ENCODE peak calls at places on chromosomes 11 and 22, in five cellular contexts. One of them, this sample, is unnamed.

GRCh38 chr22:41820447-41820846 is 12.5 kb upstream of the SREBF2 start:
- DNase-seq in astrocyte of the cerebellum: no peak
- DNase-seq in midbrain: no peak
- DNase-seq in mammary epithelial cell: no peak
- DNase-seq in uterus: no peak
- DNase-seq in this sample: no peak

GRCh38 chr22:48896766-48897637 is 930.7 kb downstream of the BRD1 start:
- DNase-seq in uterus: no peak
- DNase-seq in midbrain: no peak
- DNase-seq in astrocyte of the cerebellum: no peak
- DNase-seq in mammary epithelial cell: no peak
- DNase-seq in this sample: no peak

GRCh38 chr11:45157247-45158209 is 11.1 kb downstream of the PRDM11 start:
- DNase-seq in astrocyte of the cerebellum: no peak
- DNase-seq in midbrain: no peak
- DNase-seq in mammary epithelial cell: no peak
- DNase-seq in uterus: no peak
- DNase-seq in this sample: no peak

GRCh38 chr22:23763579-23764331 is 965 bp downstream of the C22orf15 start:
- DNase-seq in mammary epithelial cell: no peak
- DNase-seq in astrocyte of the cerebellum: no peak
- DNase-seq in midbrain: no peak
- DNase-seq in uterus: no peak
- DNase-seq in this sample: no peak

GRCh38 chr11:120666121-120666639 is 154.6 kb downstream of the GRIK4 start:
- DNase-seq in astrocyte of the cerebellum: no peak
- DNase-seq in mammary epithelial cell: no peak
- DNase-seq in uterus: no peak
- DNase-seq in midbrain: no peak
- DNase-seq in this sample: no peak

GRCh38 chr11:126669416-126669815 is 313.9 kb downstream of the ST3GAL4 start:
- DNase-seq in uterus: no peak
- DNase-seq in astrocyte of the cerebellum: no peak
- DNase-seq in midbrain: no peak
- DNase-seq in mammary epithelial cell: no peak
- DNase-seq in this sample: no peak

GRCh38 chr11:82790723-82791487 is 57.2 kb upstream of the FAM181B start:
- DNase-seq in astrocyte of the cerebellum: no peak
- DNase-seq in midbrain: no peak
- DNase-seq in mammary epithelial cell: no peak
- DNase-seq in uterus: peak; percentile 14
- DNase-seq in this sample: no peak

GRCh38 chr22:24883426-24883825 is 63.1 kb downstream of the LHFPL7 start:
- DNase-seq in uterus: no peak
- DNase-seq in astrocyte of the cerebellum: no peak
- DNase-seq in midbrain: no peak
- DNase-seq in mammary epithelial cell: no peak
- DNase-seq in this sample: no peak

GRCh38 chr11:12287009-12287373 is 90.4 kb upstream of the PARVA start:
- DNase-seq in midbrain: no peak
- DNase-seq in astrocyte of the cerebellum: peak; percentile 90
- DNase-seq in mammary epithelial cell: peak; percentile 78
- DNase-seq in uterus: peak; percentile 67
- DNase-seq in this sample: no peak

GRCh38 chr11:46381046-46381835 is at the start of gene MDK:
- DNase-seq in mammary epithelial cell: no peak
- DNase-seq in midbrain: no peak
- DNase-seq in uterus: peak; percentile 38
- DNase-seq in astrocyte of the cerebellum: no peak
- DNase-seq in this sample: peak; percentile 46

GRCh38 chr22:48327721-48328120 is 1500.0 kb downstream of the BRD1 start:
- DNase-seq in midbrain: no peak
- DNase-seq in astrocyte of the cerebellum: no peak
- DNase-seq in mammary epithelial cell: no peak
- DNase-seq in uterus: no peak
- DNase-seq in this sample: no peak

GRCh38 chr22:17592201-17592600 is 28.9 kb downstream of the SLC25A18 start:
- DNase-seq in astrocyte of the cerebellum: no peak
- DNase-seq in midbrain: no peak
- DNase-seq in mammary epithelial cell: no peak
- DNase-seq in uterus: no peak
- DNase-seq in this sample: no peak

GRCh38 chr22:20299736-20300136 is 20.1 kb downstream of the DGCR6L start:
- DNase-seq in astrocyte of the cerebellum: no peak
- DNase-seq in uterus: peak; percentile 40
- DNase-seq in mammary epithelial cell: peak; percentile 36
- DNase-seq in midbrain: no peak
- DNase-seq in this sample: no peak

GRCh38 chr11:104523611-104524010 is 359.7 kb upstream of the PDGFD start:
- DNase-seq in mammary epithelial cell: no peak
- DNase-seq in uterus: no peak
- DNase-seq in midbrain: no peak
- DNase-seq in astrocyte of the cerebellum: no peak
- DNase-seq in this sample: no peak

GRCh38 chr22:29343313-29343805 is 27.9 kb upstream of the RASL10A start:
- DNase-seq in midbrain: peak; percentile 39
- DNase-seq in uterus: no peak
- DNase-seq in astrocyte of the cerebellum: peak; percentile 59
- DNase-seq in mammary epithelial cell: no peak
- DNase-seq in this sample: no peak

GRCh38 chr11:63916837-63917684 is at the start of gene RCOR2:
- DNase-seq in uterus: peak; percentile 84
- DNase-seq in astrocyte of the cerebellum: peak; percentile 36
- DNase-seq in midbrain: peak; percentile 89
- DNase-seq in mammary epithelial cell: peak; percentile 60
- DNase-seq in this sample: peak; percentile 72

GRCh38 chr11:65584102-65584501 is 8.2 kb downstream of the EHBP1L1 start:
- DNase-seq in uterus: no peak
- DNase-seq in midbrain: no peak
- DNase-seq in mammary epithelial cell: no peak
- DNase-seq in astrocyte of the cerebellum: no peak
- DNase-seq in this sample: no peak

GRCh38 chr11:72721689-72722049 is 30.5 kb downstream of the ARAP1 start:
- DNase-seq in astrocyte of the cerebellum: no peak
- DNase-seq in midbrain: no peak
- DNase-seq in uterus: no peak
- DNase-seq in mammary epithelial cell: no peak
- DNase-seq in this sample: peak; percentile 49

GRCh38 chr11:120331301-120331966 is 4.8 kb upstream of the ARHGEF12 start:
- DNase-seq in mammary epithelial cell: peak; percentile 77
- DNase-seq in uterus: no peak
- DNase-seq in astrocyte of the cerebellum: peak; percentile 68
- DNase-seq in midbrain: no peak
- DNase-seq in this sample: no peak

GRCh38 chr11:3836903-3837302 is 3.9 kb downstream of the RHOG start:
- DNase-seq in mammary epithelial cell: no peak
- DNase-seq in astrocyte of the cerebellum: no peak
- DNase-seq in midbrain: no peak
- DNase-seq in uterus: no peak
- DNase-seq in this sample: peak; percentile 14

GRCh38 chr11:23399995-23400394 is 539.7 kb upstream of the CCDC179 start:
- DNase-seq in astrocyte of the cerebellum: no peak
- DNase-seq in mammary epithelial cell: no peak
- DNase-seq in uterus: no peak
- DNase-seq in midbrain: no peak
- DNase-seq in this sample: no peak

GRCh38 chr11:78645226-78646202 is 70.8 kb upstream of the NARS2 start:
- DNase-seq in astrocyte of the cerebellum: peak; percentile 59
- DNase-seq in midbrain: peak; percentile 74
- DNase-seq in mammary epithelial cell: peak; percentile 74
- DNase-seq in uterus: peak; percentile 70
- DNase-seq in this sample: peak; percentile 18

GRCh38 chr11:468036-468435 is 18.0 kb downstream of the PTDSS2 start:
- DNase-seq in midbrain: no peak
- DNase-seq in mammary epithelial cell: no peak
- DNase-seq in uterus: no peak
- DNase-seq in astrocyte of the cerebellum: no peak
- DNase-seq in this sample: no peak

GRCh38 chr22:46799626-46800025 is 37.2 kb downstream of the TBC1D22A start:
- DNase-seq in midbrain: no peak
- DNase-seq in mammary epithelial cell: no peak
- DNase-seq in astrocyte of the cerebellum: no peak
- DNase-seq in uterus: no peak
- DNase-seq in this sample: no peak

GRCh38 chr11:117186431-117186761 is 7.9 kb downstream of the SIDT2 start:
- DNase-seq in midbrain: no peak
- DNase-seq in uterus: no peak
- DNase-seq in mammary epithelial cell: no peak
- DNase-seq in astrocyte of the cerebellum: no peak
- DNase-seq in this sample: no peak

GRCh38 chr11:75445315-75445953 is 12.4 kb upstream of the KLHL35 start:
- DNase-seq in midbrain: peak; percentile 58
- DNase-seq in mammary epithelial cell: peak; percentile 27
- DNase-seq in uterus: peak; percentile 77
- DNase-seq in astrocyte of the cerebellum: peak; percentile 11
- DNase-seq in this sample: peak; percentile 37

This sample was measured in dermis microvascular lymphatic vessel endothelial cell.